ENCODE peak calls at places on chromosome 22, in nine cellular contexts. T is NCI-H748 treated with DMSO at 0.1 percent for 48 hours; J is HS-5; N is psoas muscle; C is ureter; Z is HEK293T; U is H7; M is choroid plexus epithelial cell; Q is stimulated activated CD8-positive, alpha-beta memory T cell treated with anti-CD3 and anti-CD28 coated beads, Interleukin-12 subunit alpha, Interleukin-12 subunit beta, amount 100 ng/mL, for 4 hours. Y is an unnamed sample.

GRCh38 chr22:37383342-37383741 is 43.9 kb downstream of the ELFN2 start:
- DNase-seq in M (no peak), C (no peak), U (no peak), Z (no peak), Q (no peak), T (no peak), J (no peak), N (no peak), Y (no peak)

GRCh38 chr22:20378110-20378509 is 15.8 kb upstream of the ZNF74 start:
- DNase-seq in M (no peak), T (no peak), U (no peak), N (no peak), Z (no peak), J (no peak), Q (no peak), C (no peak), Y (no peak)

GRCh38 chr22:19043111-19044085 is 78.8 kb downstream of the DGCR2 start:
- DNase-seq in J (peak), M (no peak), T (no peak), U (peak), C (no peak), Q (no peak), N (no peak), Z (no peak), Y (peak)

GRCh38 chr22:31585161-31585859 is 76.7 kb downstream of the PISD start:
- DNase-seq in C (no peak), N (no peak), Z (no peak), Q (no peak), J (no peak), T (no peak), U (no peak), M (peak), Y (no peak)

GRCh38 chr22:49650336-49651241 is 177.1 kb downstream of the BRD1 start:
- DNase-seq in Z (no peak), T (no peak), M (no peak), C (no peak), U (no peak), J (no peak), Q (no peak), N (no peak), Y (no peak)

GRCh38 chr22:46028069-46028991 is 51.4 kb upstream of the WNT7B start:
- DNase-seq in T (no peak), U (peak), M (no peak), Z (no peak), Q (no peak), J (no peak), C (no peak), N (no peak), Y (peak)

GRCh38 chr22:35997438-35997837 is 31.2 kb downstream of the RBFOX2 start:
- DNase-seq in Q (no peak), N (no peak), J (no peak), T (no peak), U (no peak), Z (no peak), M (peak), C (no peak), Y (no peak)

GRCh38 chr22:36891646-36892045 is 21.8 kb upstream of the CSF2RB start:
- DNase-seq in Q (no peak), M (peak), J (no peak), N (no peak), C (no peak), Z (no peak), U (no peak), T (no peak), Y (no peak)

GRCh38 chr22:46876357-46876934 is 114.0 kb downstream of the TBC1D22A start:
- DNase-seq in Z (no peak), J (no peak), Q (no peak), M (no peak), T (no peak), U (no peak), N (no peak), C (no peak), Y (no peak)

GRCh38 chr22:30445438-30445936 is 19.9 kb downstream of the MTFP1 start:
- DNase-seq in Q (no peak), J (no peak), T (no peak), N (no peak), U (no peak), Z (no peak), M (peak), C (no peak), Y (no peak)

GRCh38 chr22:19799322-19800190 is 39.0 kb downstream of the TBX1 start:
- DNase-seq in U (no peak), Z (no peak), J (peak), M (peak), Q (no peak), C (peak), N (peak), T (no peak), Y (peak)

GRCh38 chr22:20585640-20586402 is 78.4 kb downstream of the MED15 start:
- DNase-seq in M (no peak), N (no peak), U (no peak), C (no peak), J (no peak), Q (no peak), T (no peak), Z (no peak), Y (no peak)

GRCh38 chr22:30226192-30226832 is 20.2 kb downstream of the LIF start:
- DNase-seq in T (no peak), Z (no peak), Q (no peak), U (no peak), J (no peak), N (no peak), C (no peak), M (no peak), Y (no peak)

GRCh38 chr22:38172489-38173155 is 9.0 kb downstream of the PLA2G6 start:
- DNase-seq in Z (no peak), U (no peak), C (peak), J (no peak), M (no peak), Q (peak), N (peak), T (no peak), Y (peak)

GRCh38 chr22:46908641-46909107 is 146.2 kb downstream of the TBC1D22A start:
- DNase-seq in T (no peak), M (no peak), Z (no peak), J (no peak), Q (no peak), N (no peak), U (peak), C (no peak), Y (no peak)

GRCh38 chr22:48968201-48968959 is 859.3 kb downstream of the BRD1 start:
- DNase-seq in C (peak), Q (no peak), Z (no peak), J (no peak), T (peak), N (no peak), M (no peak), U (peak), Y (peak)

GRCh38 chr22:29359469-29359868 is 28.9 kb downstream of the AP1B1 start:
- DNase-seq in U (peak), Q (no peak), M (peak), T (no peak), J (no peak), C (peak), Z (peak), N (peak), Y (no peak)

GRCh38 chr22:25357056-25357455 is 137.6 kb downstream of the CRYBB2 start:
- DNase-seq in Z (no peak), U (no peak), J (no peak), T (no peak), N (no peak), M (no peak), Q (no peak), C (no peak), Y (no peak)

GRCh38 chr22:45263790-45264269 is 20.9 kb upstream of the UPK3A start:
- DNase-seq in M (peak), U (peak), N (peak), C (peak), Q (no peak), Z (peak), T (no peak), J (peak), Y (peak)

GRCh38 chr22:27476729-27477128 is 324.8 kb downstream of the MN1 start:
- DNase-seq in T (no peak), N (no peak), Z (no peak), U (no peak), C (no peak), M (peak), Q (no peak), J (peak), Y (no peak)

GRCh38 chr22:26977741-26978140 is 320.4 kb downstream of the MIAT start:
- DNase-seq in J (no peak), Z (no peak), U (no peak), Q (no peak), C (no peak), T (no peak), N (no peak), M (no peak), Y (no peak)

GRCh38 chr22:37088750-37089408 is 20.6 kb downstream of the TMPRSS6 start:
- DNase-seq in T (no peak), M (no peak), C (no peak), U (no peak), Q (no peak), Z (no peak), N (no peak), J (no peak), Y (no peak)

GRCh38 chr22:37267128-37267587 is 15.2 kb upstream of the CYTH4 start:
- DNase-seq in J (no peak), Q (peak), Z (peak), T (no peak), U (peak), M (peak), N (no peak), C (no peak), Y (no peak)

GRCh38 chr22:46280999-46281623 is 13.3 kb downstream of the TTC38 start:
- DNase-seq in Z (no peak), C (no peak), N (no peak), U (peak), Q (no peak), T (no peak), M (no peak), J (no peak), Y (peak)

GRCh38 chr22:29011200-29011867 is 50.3 kb downstream of the C22orf31 start:
- DNase-seq in T (no peak), C (no peak), M (no peak), Q (no peak), Z (no peak), N (no peak), U (peak), J (no peak), Y (no peak)

GRCh38 chr22:42920101-42920820 is 63.2 kb upstream of the ARFGAP3 start:
- DNase-seq in C (no peak), U (no peak), Q (no peak), M (peak), Z (no peak), T (no peak), J (no peak), N (no peak), Y (peak)

GRCh38 chr22:49132009-49132408 is 695.7 kb downstream of the BRD1 start:
- DNase-seq in N (no peak), Q (no peak), M (no peak), T (no peak), J (no peak), C (no peak), U (peak), Z (no peak), Y (no peak)

GRCh38 chr22:43427296-43428004 is 15.6 kb downstream of the MPPED1 start:
- DNase-seq in C (no peak), T (no peak), N (no peak), Q (no peak), M (no peak), Z (no peak), J (no peak), U (peak), Y (no peak)

GRCh38 chr22:39910875-39911601 is 10.2 kb downstream of the GRAP2 start:
- DNase-seq in N (no peak), Z (no peak), T (no peak), U (no peak), Q (no peak), C (no peak), M (no peak), J (no peak), Y (no peak)

Y was measured in tibial artery.